ENCODE peak calls at places on chromosomes 6 and 20, in six cellular contexts. T is lower lobe of right lung, G is OCI-LY7, X is progenitor cell of endocrine pancreas, W is GM12865, M is heart right ventricle. E is an unnamed sample.

GRCh38 chr20:34720266-34720665 is 16.1 kb downstream of the TP53INP2 start:
- DNase-seq in X (no peak), T (no peak), W (peak), M (no peak), G (no peak), E (no peak)

GRCh38 chr6:35764238-35764896 is 12.0 kb upstream of the CLPSL2 start:
- DNase-seq in T (no peak), G (no peak), W (no peak), X (no peak), M (no peak), E (no peak)

GRCh38 chr20:7015257-7015656 is 247.8 kb downstream of the BMP2 start:
- DNase-seq in W (no peak), G (no peak), M (no peak), X (no peak), T (no peak), E (no peak)

GRCh38 chr6:41371461-41371991 is 36.1 kb downstream of the NCR2 start:
- DNase-seq in G (no peak), M (peak), W (no peak), T (no peak), X (peak), E (no peak)

GRCh38 chr6:14324042-14324441 is 206.5 kb downstream of the CD83 start:
- DNase-seq in W (no peak), M (no peak), G (no peak), X (no peak), T (no peak), E (no peak)

GRCh38 chr20:11394145-11394833 is 523.4 kb upstream of the BTBD3 start:
- DNase-seq in W (peak), X (no peak), T (no peak), M (no peak), G (no peak), E (no peak)

GRCh38 chr6:88895911-88896310 is 67.5 kb downstream of the RNGTT start:
- DNase-seq in W (no peak), M (no peak), X (no peak), G (no peak), T (no peak), E (no peak)

GRCh38 chr6:98590957-98591356 is 243.4 kb upstream of the POU3F2 start:
- DNase-seq in M (no peak), T (no peak), W (no peak), X (no peak), G (no peak), E (no peak)

GRCh38 chr6:105879902-105880547 is 206.1 kb upstream of the PRDM1 start:
- DNase-seq in X (no peak), M (no peak), G (peak), W (peak), T (peak), E (no peak)

GRCh38 chr20:57795977-57796560 is 86.3 kb upstream of the PMEPA1 start:
- DNase-seq in M (no peak), T (no peak), X (no peak), W (no peak), G (no peak), E (no peak)

GRCh38 chr20:62051166-62051900 is 14.3 kb downstream of the TAF4 start:
- DNase-seq in T (peak), X (no peak), M (no peak), W (no peak), G (no peak), E (no peak)

GRCh38 chr6:140168365-140168764 is 793.9 kb upstream of the CITED2 start:
- DNase-seq in G (no peak), W (no peak), X (no peak), T (no peak), M (no peak), E (no peak)

GRCh38 chr6:166989427-166990034 is 9.7 kb upstream of the CEP43 start:
- DNase-seq in G (peak), W (peak), M (peak), T (no peak), X (no peak), E (no peak)

GRCh38 chr6:149397384-149397783 is 2.7 kb upstream of the SUMO4 start:
- DNase-seq in W (no peak), T (no peak), M (no peak), G (no peak), X (no peak), E (no peak)

GRCh38 chr20:60804240-60804917 is 447.7 kb upstream of the CDH4 start:
- DNase-seq in G (no peak), T (no peak), X (no peak), M (no peak), W (no peak), E (no peak)

GRCh38 chr6:5968817-5969726 is 37.7 kb downstream of the NRN1 start:
- DNase-seq in W (no peak), X (no peak), T (peak), G (no peak), M (peak), E (no peak)

GRCh38 chr6:161891542-161891941 is 617.7 kb upstream of the AGPAT4 start:
- DNase-seq in G (no peak), X (no peak), W (no peak), M (no peak), T (no peak), E (no peak)

GRCh38 chr6:125149256-125150144 is 4.1 kb upstream of the TPD52L1 start:
- DNase-seq in X (no peak), G (no peak), T (no peak), W (no peak), M (no peak), E (no peak)

GRCh38 chr20:62859721-62860120 is 1.9 kb downstream of the TCFL5 start:
- DNase-seq in M (no peak), X (no peak), W (no peak), T (no peak), G (no peak), E (no peak)

GRCh38 chr6:169723200-169723909 is 945 bp downstream of the PHF10 start:
- DNase-seq in X (peak), G (peak), W (peak), M (peak), T (peak), E (no peak)

GRCh38 chr6:169722362-169723199 is 1.7 kb downstream of the PHF10 start:
- DNase-seq in X (no peak), W (peak), M (peak), T (peak), G (peak), E (no peak)

GRCh38 chr6:169723991-169724553 is at the start of gene PHF10:
- DNase-seq in G (peak), W (peak), T (peak), X (peak), M (peak), E (no peak)

GRCh38 chr6:169719117-169719516 is 5.2 kb downstream of the PHF10 start:
- DNase-seq in M (no peak), G (no peak), X (no peak), W (no peak), T (no peak), E (no peak)

GRCh38 chr6:169720207-169720855 is 4.0 kb downstream of the PHF10 start:
- DNase-seq in W (no peak), M (no peak), T (no peak), G (no peak), X (no peak), E (no peak)
- TF ChIP-seq CTCF in W (peak), M (no peak), T (no peak), G (peak), X (peak), E (no peak)

DNA sequence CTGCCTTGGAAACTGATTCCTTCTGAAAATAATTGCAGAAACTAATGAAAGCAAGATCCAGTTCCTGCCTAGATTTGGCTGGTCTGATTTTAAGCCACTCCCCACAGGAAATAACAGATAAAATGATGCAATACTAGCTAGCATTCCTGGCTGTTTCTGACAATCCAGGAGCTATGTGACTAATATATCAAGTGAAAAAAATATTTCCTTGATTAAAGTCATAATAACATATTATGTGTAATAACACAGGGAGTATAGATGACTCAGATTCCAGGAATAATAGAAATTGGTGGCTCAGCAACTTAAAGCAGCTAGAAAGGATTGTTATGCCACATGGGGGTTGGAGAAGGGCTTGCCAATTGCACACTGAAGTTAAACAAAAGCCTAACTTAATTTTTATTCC is 182.7 kb upstream of the SALL4 start:
- DNase-seq in T (no peak), X (no peak), W (no peak), G (no peak), M (peak), E (peak)
- TF ChIP-seq CTCF in T (no peak), X (no peak), W (no peak), G (no peak), M (no peak), E (no peak)

DNA sequence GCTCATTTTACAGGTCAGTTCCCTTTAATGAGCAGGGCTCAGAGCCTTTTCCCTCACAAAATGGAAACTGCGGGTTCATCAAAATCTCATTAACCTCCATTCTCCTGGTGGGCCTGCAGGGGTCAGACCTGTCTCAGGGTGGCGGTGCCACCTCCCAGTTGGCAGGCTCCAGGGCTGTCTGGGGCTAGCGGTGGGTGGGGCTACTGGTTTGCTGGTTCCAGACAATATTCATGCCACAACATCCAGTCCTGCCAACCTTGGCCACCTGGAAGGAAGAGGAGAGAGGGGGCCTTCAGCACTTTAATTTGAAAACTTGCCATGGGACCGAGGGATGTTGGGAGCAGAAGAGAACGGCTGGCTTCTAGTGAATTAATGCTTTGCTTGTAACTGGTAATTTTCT is 41.9 kb upstream of the CTNNBL1 start:
- DNase-seq in W (peak), G (peak), M (peak), T (peak), X (no peak), E (no peak)
- TF ChIP-seq CTCF in W (peak), G (peak), M (peak), T (peak), X (peak), E (peak)

GRCh38 chr6:19839237-19839546 is 2.0 kb downstream of the ID4 start:
- DNase-seq in T (no peak), M (no peak), W (no peak), G (no peak), X (no peak), E (no peak)

GRCh38 chr6:19837511-19838441 is 606 bp downstream of the ID4 start:
- DNase-seq in W (no peak), X (peak), G (peak), M (peak), T (peak), E (no peak)

GRCh38 chr6:19836799-19837510 is at the start of gene ID4:
- DNase-seq in M (peak), W (no peak), G (no peak), X (peak), T (peak), E (peak)

GRCh38 chr6:19839788-19840187 is 2.6 kb downstream of the ID4 start:
- DNase-seq in W (no peak), T (no peak), X (no peak), M (no peak), G (peak), E (no peak)

GRCh38 chr6:19838442-19839236 is 1.5 kb downstream of the ID4 start:
- DNase-seq in X (peak), T (peak), M (no peak), W (peak), G (peak), E (no peak)
- TF ChIP-seq CTCF in X (no peak), T (no peak), M (no peak), W (no peak), G (no peak), E (no peak)

GRCh38 chr20:45792513-45793118 is 862 bp downstream of the DNTTIP1 start:
- DNase-seq in T (peak), W (no peak), G (peak), X (no peak), M (no peak), E (no peak)

GRCh38 chr20:45796336-45797070 is 4.7 kb downstream of the DNTTIP1 start:
- DNase-seq in T (no peak), X (no peak), G (no peak), M (no peak), W (no peak), E (no peak)

GRCh38 chr20:45788351-45788750 is 3.3 kb downstream of the WFDC3 start:
- DNase-seq in W (no peak), X (no peak), G (no peak), M (no peak), T (no peak), E (no peak)

DNA sequence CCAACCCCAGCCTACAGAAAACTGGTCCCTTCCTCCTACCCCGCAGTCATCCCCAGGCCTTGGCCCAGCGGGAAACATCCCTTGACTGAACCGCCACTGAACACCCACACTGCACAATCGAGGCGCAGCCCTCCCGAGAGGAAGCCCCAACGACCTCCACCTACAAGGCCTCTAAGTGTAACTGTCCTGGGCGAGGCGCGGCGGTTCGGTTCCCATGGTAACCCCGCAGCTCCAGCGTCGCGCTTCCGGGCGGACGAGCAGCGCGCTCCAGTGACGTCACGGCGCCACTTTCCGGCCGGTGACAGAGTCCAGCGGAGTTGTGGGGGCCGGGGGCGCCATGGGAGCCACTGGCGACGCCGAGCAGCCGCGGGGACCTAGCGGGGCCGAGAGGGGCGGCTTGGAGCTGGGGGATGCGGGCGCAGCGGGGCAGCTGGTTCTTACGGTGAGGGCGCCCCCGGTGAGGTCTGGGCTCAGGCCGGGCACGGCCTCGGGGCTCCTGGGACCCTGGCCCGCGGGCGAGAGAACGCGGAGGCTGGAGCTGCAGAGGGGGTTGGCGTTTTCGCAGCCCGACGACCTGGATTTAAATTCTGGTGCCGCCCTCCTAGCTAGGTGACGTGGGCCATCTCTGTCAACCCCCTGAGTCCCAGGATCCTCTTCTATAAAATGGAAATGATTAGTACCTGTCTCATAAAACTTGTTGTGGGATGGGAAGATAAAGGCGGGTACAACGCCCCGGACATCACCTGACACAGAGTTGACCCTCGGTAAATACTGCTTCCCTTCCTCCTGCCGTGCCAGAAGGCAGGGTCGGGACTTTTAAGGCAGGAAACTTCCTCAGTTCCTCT is at the start of the genes DNTTIP1 and WFDC3:
- DNase-seq in X (peak), G (peak), T (peak), M (peak), W (peak), E (peak)
- TF ChIP-seq CTCF in X (no peak), G (no peak), T (no peak), M (peak), W (no peak), E (peak)

GRCh38 chr6:33172307-33173227 is 19.7 kb downstream of the COL11A2 start:
- DNase-seq in W (peak), G (peak), M (no peak), T (no peak), X (no peak), E (no peak)
- TF ChIP-seq CTCF in W (peak), G (peak), M (peak), T (peak), X (peak), E (peak)

GRCh38 chr6:96547654-96548053 is 15.3 kb upstream of the FHL5 start:
- DNase-seq in X (no peak), T (no peak), W (no peak), M (no peak), G (no peak), E (no peak)

GRCh38 chr6:96545882-96546281 is 17.0 kb upstream of the FHL5 start:
- DNase-seq in T (no peak), W (no peak), M (no peak), G (no peak), X (no peak), E (no peak)

GRCh38 chr6:96537726-96538125 is 16.1 kb downstream of the UFL1 start:
- DNase-seq in G (no peak), X (no peak), T (no peak), M (no peak), W (no peak), E (no peak)

DNA sequence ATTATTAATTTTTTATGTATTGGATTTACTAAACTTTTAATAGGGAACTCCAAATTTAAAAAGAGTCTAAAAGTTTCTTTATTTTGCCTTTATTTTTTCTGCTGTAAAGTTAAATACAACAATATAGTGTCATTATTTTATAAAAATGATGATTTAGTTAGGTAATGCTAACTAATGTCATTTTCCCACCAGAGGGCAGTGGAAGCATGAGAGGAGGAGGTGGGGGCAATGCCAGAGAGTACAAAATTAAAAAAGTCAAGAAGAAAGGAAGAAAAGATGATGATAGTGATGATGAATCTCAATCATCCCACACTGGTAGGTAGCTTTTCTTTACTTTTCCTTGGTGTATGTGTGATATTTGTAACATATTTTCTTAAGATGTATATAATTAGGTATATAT is 20.2 kb upstream of the FHL5 start:
- DNase-seq in T (no peak), G (peak), W (peak), M (no peak), X (no peak), E (no peak)
- TF ChIP-seq CTCF in T (peak), G (peak), W (peak), M (peak), X (peak), E (peak)

GRCh38 chr6:136382676-136383075 is 93.0 kb upstream of the BCLAF1 start:
- DNase-seq in X (no peak), W (no peak), T (no peak), G (no peak), M (no peak), E (no peak)

GRCh38 chr6:136383271-136383670 is 93.6 kb upstream of the BCLAF1 start:
- DNase-seq in M (no peak), G (no peak), T (no peak), X (no peak), W (no peak), E (no peak)

GRCh38 chr6:136378888-136379287 is 89.2 kb upstream of the BCLAF1 start:
- DNase-seq in T (no peak), W (no peak), G (no peak), X (no peak), M (no peak), E (no peak)
- TF ChIP-seq CTCF in T (peak), W (no peak), G (no peak), X (peak), M (peak), E (no peak)